ENCODE peak calls at places on chromosomes 1 and 21, in six cellular contexts. E, D, X, B, I and W are unnamed samples.

GRCh38 chr1:108843390-108844188 is 13.3 kb downstream of the AKNAD1 start:
- DNase-seq in B (no peak), D (no peak), I (no peak), E (no peak), X (no peak), W (no peak)

GRCh38 chr1:214566158-214567104 is 15.0 kb upstream of the PTPN14 start:
- DNase-seq in B (no peak), E (no peak), D (peak; percentile 88), X (no peak), I (no peak), W (no peak)

GRCh38 chr1:66331641-66332523 is 202.1 kb upstream of the SGIP1 start:
- DNase-seq in I (peak; percentile 47), B (peak; percentile 47), X (peak; percentile 78), D (peak; percentile 75), E (peak; percentile 64), W (no peak)

GRCh38 chr1:241250465-241250864 is 106.5 kb downstream of the RGS7 start:
- DNase-seq in E (no peak), B (no peak), X (no peak), D (peak; percentile 3), I (no peak), W (no peak)

GRCh38 chr1:27872802-27873665 is 690 bp downstream of the THEMIS2 start:
- DNase-seq in B (peak; percentile 27), I (no peak), E (peak; percentile 24), X (no peak), D (peak; percentile 45), W (no peak)

GRCh38 chr1:174308604-174309003 is 139.2 kb upstream of the GPR52 start:
- DNase-seq in D (no peak), B (no peak), E (no peak), X (no peak), I (no peak), W (no peak)

GRCh38 chr1:155698382-155699038 is 9.6 kb downstream of the DAP3 start:
- DNase-seq in X (peak; percentile 2), B (no peak), I (no peak), D (peak; percentile 17), E (no peak), W (no peak)

GRCh38 chr21:32520885-32521735 is 64.2 kb downstream of the TCP10L start:
- DNase-seq in X (peak; percentile 72), B (no peak), I (no peak), E (no peak), D (peak; percentile 65), W (peak; percentile 54)

GRCh38 chr1:181202986-181203555 is 114.6 kb downstream of the IER5 start:
- DNase-seq in I (peak; percentile 7), B (no peak), X (no peak), E (no peak), D (no peak), W (no peak)

GRCh38 chr1:210483821-210484220 is 155.1 kb downstream of the HHAT start:
- DNase-seq in X (no peak), D (no peak), B (no peak), I (no peak), E (no peak), W (no peak)

GRCh38 chr1:39698568-39698967 is 7.3 kb upstream of the HPCAL4 start:
- DNase-seq in E (no peak), B (no peak), D (no peak), I (no peak), X (no peak), W (no peak)

GRCh38 chr1:71184410-71184809 is 103.6 kb upstream of the ZRANB2 start:
- DNase-seq in I (no peak), B (no peak), E (no peak), X (no peak), D (no peak), W (no peak)

GRCh38 chr1:107952989-107953388 is 12.0 kb downstream of the VAV3 start:
- DNase-seq in I (no peak), D (no peak), B (no peak), X (no peak), E (peak; percentile 38), W (no peak)

GRCh38 chr1:20446796-20447195 is 39.2 kb downstream of the CAMK2N1 start:
- DNase-seq in B (no peak), E (no peak), X (peak; percentile 8), I (no peak), D (peak; percentile 68), W (no peak)

GRCh38 chr21:21921410-21922232 is 923.4 kb downstream of the NCAM2 start:
- DNase-seq in D (peak; percentile 4), I (no peak), X (no peak), E (peak; percentile 13), B (no peak), W (no peak)

GRCh38 chr21:38788275-38788911 is 17.3 kb upstream of the ETS2 start:
- DNase-seq in X (no peak), B (no peak), D (no peak), I (no peak), E (no peak), W (no peak)

GRCh38 chr1:110250018-110250417 is 39.9 kb downstream of the KCNC4 start:
- DNase-seq in X (no peak), B (no peak), D (no peak), E (no peak), I (no peak), W (no peak)

GRCh38 chr1:71240656-71241055 is 159.8 kb upstream of the ZRANB2 start:
- DNase-seq in B (no peak), E (no peak), D (peak; percentile 39), X (no peak), I (no peak), W (no peak)

GRCh38 chr1:43509740-43510375 is 20.8 kb upstream of the PTPRF start:
- DNase-seq in B (no peak), E (no peak), X (no peak), I (peak; percentile 16), D (peak; percentile 27), W (no peak)

GRCh38 chr1:246308533-246309075 is 198.5 kb downstream of the SMYD3 start:
- DNase-seq in D (no peak), E (no peak), X (no peak), I (no peak), B (no peak), W (no peak)

GRCh38 chr21:28822882-28823335 is 169.8 kb downstream of the LTN1 start:
- DNase-seq in X (no peak), I (no peak), D (no peak), E (no peak), B (no peak), W (no peak)

GRCh38 chr1:183124259-183124658 is 61.8 kb upstream of the LAMC2 start:
- DNase-seq in X (no peak), B (no peak), I (no peak), D (no peak), E (peak; percentile 49), W (no peak)

GRCh38 chr1:184497962-184498723 is 111.3 kb downstream of the C1orf21 start:
- DNase-seq in B (no peak), D (no peak), E (no peak), I (no peak), X (no peak), W (no peak)

GRCh38 chr1:15953791-15954201 is 22.1 kb downstream of the ZBTB17 start:
- DNase-seq in E (peak; percentile 31), I (no peak), B (no peak), D (peak; percentile 22), X (no peak), W (no peak)

GRCh38 chr1:101293461-101294045 is 56.7 kb downstream of the S1PR1 start:
- DNase-seq in B (peak; percentile 50), X (no peak), E (peak; percentile 58), I (no peak), D (no peak), W (no peak)

GRCh38 chr1:33914531-33914930 is 50.7 kb downstream of the HMGB4 start:
- DNase-seq in B (no peak), I (no peak), E (no peak), X (no peak), D (no peak), W (no peak)

GRCh38 chr1:19582318-19582717 is 61.8 kb upstream of the NBL1 start:
- DNase-seq in I (no peak), X (no peak), E (peak; percentile 71), D (peak; percentile 61), B (peak; percentile 82), W (no peak)

GRCh38 chr1:235857756-235858155 is 8.9 kb downstream of the LYST start:
- DNase-seq in E (no peak), D (no peak), X (no peak), I (no peak), B (no peak), W (no peak)

GRCh38 chr1:168687796-168688195 is 41.2 kb downstream of the DPT start:
- DNase-seq in I (no peak), E (no peak), B (no peak), D (peak; percentile 10), X (no peak), W (no peak)

GRCh38 chr1:27886353-27886679 is 14.0 kb downstream of the THEMIS2 start:
- DNase-seq in I (no peak), X (no peak), B (no peak), E (no peak), D (no peak), W (no peak)

GRCh38 chr1:161910516-161911077 is 113.1 kb downstream of the OLFML2B start:
- DNase-seq in I (no peak), E (no peak), D (no peak), B (no peak), X (no peak), W (no peak)

GRCh38 chr21:42142141-42142540 is 71.0 kb downstream of the UMODL1 start:
- DNase-seq in I (no peak), X (no peak), B (no peak), E (no peak), D (no peak), W (no peak)

GRCh38 chr1:244674446-244674845 is 21.5 kb downstream of the DESI2 start:
- DNase-seq in D (peak; percentile 75), I (no peak), E (no peak), B (no peak), X (no peak), W (no peak)

GRCh38 chr1:183993132-183993531 is 44.4 kb downstream of the COLGALT2 start:
- DNase-seq in D (peak; percentile 34), B (no peak), E (peak; percentile 9), X (no peak), I (no peak), W (no peak)

GRCh38 chr1:116433283-116434257 is 60.5 kb downstream of the ATP1A1 start:
- DNase-seq in B (no peak), E (no peak), D (peak; percentile 83), X (peak; percentile 93), I (no peak), W (peak; percentile 38)